ENCODE peak calls at places on chromosomes 3 and 15, in ten cellular contexts. K, U, A, Y, I, H, D, M, E and L are unnamed samples.

GRCh38 chr3:58411036-58411435 is 22.6 kb downstream of the PDHB start:
- DNase-seq in K (no peak), U (no peak), A (no peak), Y (no peak), I (no peak), H (no peak), D (no peak), M (no peak), E (no peak), L (no peak)

GRCh38 chr15:90603893-90604292 is 74.2 kb downstream of the CRTC3 start:
- DNase-seq in K (no peak), U (no peak), A (no peak), Y (no peak), I (peak), H (no peak), D (peak), M (peak), E (peak), L (peak)

GRCh38 chr15:55846108-55846707 is 103.3 kb upstream of the PRTG start:
- DNase-seq in K (peak), U (peak), A (peak), Y (peak), I (no peak), H (peak), D (peak), M (peak), E (peak), L (peak)

GRCh38 chr15:74579001-74579400 is 36.6 kb upstream of the CLK3 start:
- DNase-seq in K (no peak), U (no peak), A (no peak), Y (no peak), I (no peak), H (no peak), D (no peak), M (no peak), E (no peak), L (no peak)

GRCh38 chr3:185929192-185930151 is 8.3 kb downstream of the TRA2B start:
- DNase-seq in K (no peak), U (no peak), A (no peak), Y (no peak), I (no peak), H (no peak), D (no peak), M (no peak), E (no peak), L (no peak)

GRCh38 chr3:194206375-194206774 is 70.4 kb downstream of the HES1 start:
- DNase-seq in K (no peak), U (no peak), A (no peak), Y (peak), I (no peak), H (no peak), D (peak), M (no peak), E (no peak), L (no peak)

GRCh38 chr3:11749486-11749885 is 97.2 kb downstream of the TAMM41 start:
- DNase-seq in K (no peak), U (no peak), A (no peak), Y (no peak), I (no peak), H (no peak), D (no peak), M (no peak), E (no peak), L (no peak)

GRCh38 chr15:59997070-59997701 is 6.9 kb upstream of the FOXB1 start:
- DNase-seq in K (peak), U (no peak), A (no peak), Y (no peak), I (peak), H (no peak), D (peak), M (peak), E (peak), L (peak)

GRCh38 chr3:150183619-150184425 is 213.1 kb upstream of the PFN2 start:
- DNase-seq in K (peak), U (peak), A (peak), Y (peak), I (peak), H (peak), D (peak), M (peak), E (peak), L (peak)

GRCh38 chr3:57557088-57557537 is 1.0 kb downstream of the PDE12 start:
- DNase-seq in K (peak), U (peak), A (no peak), Y (no peak), I (peak), H (no peak), D (peak), M (peak), E (peak), L (no peak)

GRCh38 chr3:127764841-127765362 is 57.4 kb downstream of the MGLL start:
- DNase-seq in K (no peak), U (no peak), A (no peak), Y (no peak), I (no peak), H (no peak), D (no peak), M (no peak), E (no peak), L (no peak)